ENCODE peak calls at places on chromosomes 16 and 17, in ten cellular contexts. One of them, this sample, is unnamed.

GRCh38 chr16:49049191-49049590 is 232.4 kb downstream of the CBLN1 start:
- DNase-seq in GOT3: no peak
- DNase-seq in heart left ventricle: no peak
- DNase-seq in A549: no peak
- DNase-seq in activated naive CD4-positive, alpha-beta T cell: no peak
- DNase-seq in RPMI8226: no peak
- DNase-seq in GM12865: no peak
- DNase-seq in activated gamma-delta T cell: no peak
- DNase-seq in kidney epithelial cell: no peak
- DNase-seq in effector CD4-positive, alpha-beta T cell: no peak
- DNase-seq in this sample: no peak

GRCh38 chr17:45092932-45093430 is 31.9 kb downstream of the NMT1 start:
- DNase-seq in A549: peak; percentile 99
- DNase-seq in effector CD4-positive, alpha-beta T cell: no peak
- DNase-seq in GM12865: no peak
- DNase-seq in activated gamma-delta T cell: no peak
- DNase-seq in heart left ventricle: peak; percentile 81
- DNase-seq in kidney epithelial cell: peak; percentile 97
- DNase-seq in activated naive CD4-positive, alpha-beta T cell: no peak
- DNase-seq in GOT3: peak; percentile 69
- DNase-seq in RPMI8226: no peak
- DNase-seq in this sample: peak; percentile 25

GRCh38 chr17:41689497-41690299 is 1.0 kb downstream of the EIF1 start:
- DNase-seq in kidney epithelial cell: no peak
- DNase-seq in activated naive CD4-positive, alpha-beta T cell: no peak
- DNase-seq in RPMI8226: peak; percentile 76
- DNase-seq in A549: no peak
- DNase-seq in GM12865: peak; percentile 81
- DNase-seq in activated gamma-delta T cell: no peak
- DNase-seq in GOT3: no peak
- DNase-seq in heart left ventricle: no peak
- DNase-seq in effector CD4-positive, alpha-beta T cell: peak; percentile 43
- DNase-seq in this sample: peak; percentile 55

GRCh38 chr16:31513126-31513525 is 4.9 kb upstream of the RUSF1 start:
- DNase-seq in activated gamma-delta T cell: no peak
- DNase-seq in RPMI8226: peak; percentile 57
- DNase-seq in GOT3: no peak
- DNase-seq in GM12865: no peak
- DNase-seq in activated naive CD4-positive, alpha-beta T cell: no peak
- DNase-seq in A549: no peak
- DNase-seq in heart left ventricle: no peak
- DNase-seq in effector CD4-positive, alpha-beta T cell: no peak
- DNase-seq in kidney epithelial cell: no peak
- DNase-seq in this sample: no peak

GRCh38 chr16:64403352-64403751 is 718.5 kb downstream of the CDH11 start:
- DNase-seq in activated gamma-delta T cell: no peak
- DNase-seq in activated naive CD4-positive, alpha-beta T cell: no peak
- DNase-seq in GM12865: no peak
- DNase-seq in GOT3: no peak
- DNase-seq in effector CD4-positive, alpha-beta T cell: no peak
- DNase-seq in kidney epithelial cell: no peak
- DNase-seq in heart left ventricle: no peak
- DNase-seq in A549: no peak
- DNase-seq in RPMI8226: no peak
- DNase-seq in this sample: no peak

GRCh38 chr17:81422776-81423697 is 27.8 kb downstream of the BAHCC1 start:
- DNase-seq in A549: peak; percentile 90
- DNase-seq in GM12865: no peak
- DNase-seq in activated gamma-delta T cell: no peak
- DNase-seq in effector CD4-positive, alpha-beta T cell: no peak
- DNase-seq in RPMI8226: no peak
- DNase-seq in heart left ventricle: peak; percentile 85
- DNase-seq in kidney epithelial cell: peak; percentile 78
- DNase-seq in activated naive CD4-positive, alpha-beta T cell: no peak
- DNase-seq in GOT3: peak; percentile 69
- DNase-seq in this sample: peak; percentile 61

GRCh38 chr16:4101421-4102275 is 14.6 kb downstream of the ADCY9 start:
- DNase-seq in activated gamma-delta T cell: no peak
- DNase-seq in GM12865: no peak
- DNase-seq in GOT3: no peak
- DNase-seq in RPMI8226: no peak
- DNase-seq in kidney epithelial cell: no peak
- DNase-seq in heart left ventricle: no peak
- DNase-seq in effector CD4-positive, alpha-beta T cell: no peak
- DNase-seq in activated naive CD4-positive, alpha-beta T cell: no peak
- DNase-seq in A549: no peak
- DNase-seq in this sample: no peak

GRCh38 chr16:70688266-70688742 is 2.5 kb upstream of the MTSS2 start:
- DNase-seq in activated gamma-delta T cell: no peak
- DNase-seq in GOT3: no peak
- DNase-seq in A549: no peak
- DNase-seq in GM12865: no peak
- DNase-seq in effector CD4-positive, alpha-beta T cell: no peak
- DNase-seq in heart left ventricle: peak; percentile 84
- DNase-seq in activated naive CD4-positive, alpha-beta T cell: no peak
- DNase-seq in RPMI8226: no peak
- DNase-seq in kidney epithelial cell: no peak
- DNase-seq in this sample: no peak

GRCh38 chr16:67163903-67164558 is 514 bp upstream of the HSF4 start:
- DNase-seq in effector CD4-positive, alpha-beta T cell: no peak
- DNase-seq in heart left ventricle: peak; percentile 69
- DNase-seq in activated naive CD4-positive, alpha-beta T cell: no peak
- DNase-seq in RPMI8226: no peak
- DNase-seq in GM12865: no peak
- DNase-seq in GOT3: no peak
- DNase-seq in activated gamma-delta T cell: no peak
- DNase-seq in kidney epithelial cell: no peak
- DNase-seq in A549: no peak
- DNase-seq in this sample: no peak

GRCh38 chr16:48829911-48830310 is 219.9 kb upstream of the N4BP1 start:
- DNase-seq in A549: no peak
- DNase-seq in GOT3: no peak
- DNase-seq in GM12865: no peak
- DNase-seq in heart left ventricle: no peak
- DNase-seq in activated gamma-delta T cell: no peak
- DNase-seq in RPMI8226: no peak
- DNase-seq in activated naive CD4-positive, alpha-beta T cell: no peak
- DNase-seq in effector CD4-positive, alpha-beta T cell: no peak
- DNase-seq in kidney epithelial cell: no peak
- DNase-seq in this sample: no peak

GRCh38 chr16:87930456-87930855 is 5.9 kb downstream of the CA5A start:
- DNase-seq in effector CD4-positive, alpha-beta T cell: no peak
- DNase-seq in kidney epithelial cell: no peak
- DNase-seq in GM12865: no peak
- DNase-seq in activated naive CD4-positive, alpha-beta T cell: no peak
- DNase-seq in heart left ventricle: no peak
- DNase-seq in A549: no peak
- DNase-seq in GOT3: no peak
- DNase-seq in activated gamma-delta T cell: no peak
- DNase-seq in RPMI8226: no peak
- DNase-seq in this sample: no peak

GRCh38 chr16:66197668-66198278 is 168.7 kb upstream of the CDH5 start:
- DNase-seq in RPMI8226: no peak
- DNase-seq in heart left ventricle: no peak
- DNase-seq in A549: no peak
- DNase-seq in activated naive CD4-positive, alpha-beta T cell: no peak
- DNase-seq in effector CD4-positive, alpha-beta T cell: no peak
- DNase-seq in activated gamma-delta T cell: no peak
- DNase-seq in GOT3: no peak
- DNase-seq in kidney epithelial cell: no peak
- DNase-seq in GM12865: no peak
- DNase-seq in this sample: no peak

GRCh38 chr17:51251010-51251409 is 8.8 kb downstream of the MBTD1 start:
- DNase-seq in heart left ventricle: no peak
- DNase-seq in RPMI8226: no peak
- DNase-seq in activated naive CD4-positive, alpha-beta T cell: no peak
- DNase-seq in GOT3: no peak
- DNase-seq in effector CD4-positive, alpha-beta T cell: no peak
- DNase-seq in GM12865: no peak
- DNase-seq in A549: no peak
- DNase-seq in activated gamma-delta T cell: no peak
- DNase-seq in kidney epithelial cell: no peak
- DNase-seq in this sample: no peak

GRCh38 chr17:65183736-65184135 is 46.6 kb downstream of the RGS9 start:
- DNase-seq in activated naive CD4-positive, alpha-beta T cell: no peak
- DNase-seq in heart left ventricle: no peak
- DNase-seq in A549: peak; percentile 35
- DNase-seq in GOT3: no peak
- DNase-seq in GM12865: no peak
- DNase-seq in activated gamma-delta T cell: no peak
- DNase-seq in RPMI8226: no peak
- DNase-seq in kidney epithelial cell: peak; percentile 60
- DNase-seq in effector CD4-positive, alpha-beta T cell: no peak
- DNase-seq in this sample: no peak

GRCh38 chr16:67546761-67547422 is 15.4 kb upstream of the CTCF start:
- DNase-seq in kidney epithelial cell: no peak
- DNase-seq in activated naive CD4-positive, alpha-beta T cell: peak; percentile 61
- DNase-seq in RPMI8226: peak; percentile 86
- DNase-seq in heart left ventricle: peak; percentile 84
- DNase-seq in activated gamma-delta T cell: no peak
- DNase-seq in A549: peak; percentile 85
- DNase-seq in effector CD4-positive, alpha-beta T cell: peak; percentile 71
- DNase-seq in GM12865: peak; percentile 84
- DNase-seq in GOT3: no peak
- DNase-seq in this sample: peak; percentile 53

GRCh38 chr16:77951788-77952187 is 70.6 kb upstream of the CLEC3A start:
- DNase-seq in GOT3: no peak
- DNase-seq in effector CD4-positive, alpha-beta T cell: no peak
- DNase-seq in A549: peak; percentile 28
- DNase-seq in GM12865: peak; percentile 69
- DNase-seq in heart left ventricle: no peak
- DNase-seq in activated gamma-delta T cell: no peak
- DNase-seq in kidney epithelial cell: no peak
- DNase-seq in activated naive CD4-positive, alpha-beta T cell: no peak
- DNase-seq in RPMI8226: peak; percentile 57
- DNase-seq in this sample: peak; percentile 27

GRCh38 chr17:44829558-44830358 is at the start of gene GJC1:
- DNase-seq in A549: peak; percentile 49
- DNase-seq in effector CD4-positive, alpha-beta T cell: no peak
- DNase-seq in kidney epithelial cell: no peak
- DNase-seq in activated naive CD4-positive, alpha-beta T cell: no peak
- DNase-seq in RPMI8226: no peak
- DNase-seq in heart left ventricle: peak; percentile 77
- DNase-seq in GM12865: peak; percentile 32
- DNase-seq in activated gamma-delta T cell: no peak
- DNase-seq in GOT3: no peak
- DNase-seq in this sample: no peak

GRCh38 chr16:11597737-11598136 is 11.0 kb upstream of the LITAF start:
- DNase-seq in RPMI8226: no peak
- DNase-seq in effector CD4-positive, alpha-beta T cell: no peak
- DNase-seq in heart left ventricle: no peak
- DNase-seq in activated gamma-delta T cell: no peak
- DNase-seq in A549: no peak
- DNase-seq in GOT3: no peak
- DNase-seq in activated naive CD4-positive, alpha-beta T cell: no peak
- DNase-seq in GM12865: no peak
- DNase-seq in kidney epithelial cell: no peak
- DNase-seq in this sample: no peak

GRCh38 chr16:48526058-48526957 is 83.7 kb downstream of the N4BP1 start:
- DNase-seq in GM12865: peak; percentile 73
- DNase-seq in effector CD4-positive, alpha-beta T cell: no peak
- DNase-seq in kidney epithelial cell: no peak
- DNase-seq in RPMI8226: peak; percentile 77
- DNase-seq in activated naive CD4-positive, alpha-beta T cell: no peak
- DNase-seq in A549: peak; percentile 44
- DNase-seq in heart left ventricle: no peak
- DNase-seq in GOT3: no peak
- DNase-seq in activated gamma-delta T cell: no peak
- DNase-seq in this sample: peak; percentile 77

GRCh38 chr17:41957869-41958231 is 8.7 kb upstream of the CNP start:
- DNase-seq in activated naive CD4-positive, alpha-beta T cell: no peak
- DNase-seq in RPMI8226: no peak
- DNase-seq in GM12865: no peak
- DNase-seq in heart left ventricle: no peak
- DNase-seq in activated gamma-delta T cell: no peak
- DNase-seq in A549: no peak
- DNase-seq in kidney epithelial cell: no peak
- DNase-seq in effector CD4-positive, alpha-beta T cell: no peak
- DNase-seq in GOT3: no peak
- DNase-seq in this sample: no peak

GRCh38 chr16:84735846-84736586 is 36.2 kb downstream of the USP10 start:
- DNase-seq in activated gamma-delta T cell: no peak
- DNase-seq in effector CD4-positive, alpha-beta T cell: no peak
- DNase-seq in GM12865: no peak
- DNase-seq in RPMI8226: no peak
- DNase-seq in A549: no peak
- DNase-seq in GOT3: no peak
- DNase-seq in activated naive CD4-positive, alpha-beta T cell: no peak
- DNase-seq in kidney epithelial cell: no peak
- DNase-seq in heart left ventricle: peak; percentile 46
- DNase-seq in this sample: peak; percentile 69

GRCh38 chr17:72947475-72947874 is 145.0 kb downstream of the SLC39A11 start:
- DNase-seq in kidney epithelial cell: no peak
- DNase-seq in RPMI8226: no peak
- DNase-seq in A549: no peak
- DNase-seq in activated naive CD4-positive, alpha-beta T cell: no peak
- DNase-seq in GM12865: no peak
- DNase-seq in activated gamma-delta T cell: no peak
- DNase-seq in effector CD4-positive, alpha-beta T cell: no peak
- DNase-seq in heart left ventricle: no peak
- DNase-seq in GOT3: no peak
- DNase-seq in this sample: no peak

GRCh38 chr16:1961651-1962067 is 2.3 kb downstream of the NDUFB10 start:
- DNase-seq in activated gamma-delta T cell: no peak
- DNase-seq in heart left ventricle: no peak
- DNase-seq in kidney epithelial cell: no peak
- DNase-seq in A549: no peak
- DNase-seq in RPMI8226: no peak
- DNase-seq in GM12865: peak; percentile 54
- DNase-seq in GOT3: no peak
- DNase-seq in effector CD4-positive, alpha-beta T cell: no peak
- DNase-seq in activated naive CD4-positive, alpha-beta T cell: no peak
- DNase-seq in this sample: peak; percentile 34

GRCh38 chr16:97822-98221 is 19.8 kb downstream of the MPG start:
- DNase-seq in GM12865: no peak
- DNase-seq in GOT3: no peak
- DNase-seq in RPMI8226: no peak
- DNase-seq in activated gamma-delta T cell: no peak
- DNase-seq in effector CD4-positive, alpha-beta T cell: no peak
- DNase-seq in kidney epithelial cell: no peak
- DNase-seq in heart left ventricle: no peak
- DNase-seq in A549: no peak
- DNase-seq in activated naive CD4-positive, alpha-beta T cell: no peak
- DNase-seq in this sample: no peak

GRCh38 chr16:89489040-89489721 is 1.2 kb downstream of the ANKRD11 start:
- DNase-seq in RPMI8226: peak; percentile 89
- DNase-seq in activated gamma-delta T cell: peak; percentile 75
- DNase-seq in A549: peak; percentile 73
- DNase-seq in GM12865: peak; percentile 95
- DNase-seq in heart left ventricle: peak; percentile 88
- DNase-seq in GOT3: peak; percentile 35
- DNase-seq in effector CD4-positive, alpha-beta T cell: peak; percentile 72
- DNase-seq in kidney epithelial cell: peak; percentile 80
- DNase-seq in activated naive CD4-positive, alpha-beta T cell: peak; percentile 47
- DNase-seq in this sample: peak; percentile 83

GRCh38 chr17:10210151-10210574 is 11.8 kb upstream of the GAS7 start:
- DNase-seq in heart left ventricle: no peak
- DNase-seq in activated gamma-delta T cell: no peak
- DNase-seq in GOT3: no peak
- DNase-seq in GM12865: no peak
- DNase-seq in kidney epithelial cell: peak; percentile 21
- DNase-seq in effector CD4-positive, alpha-beta T cell: no peak
- DNase-seq in A549: no peak
- DNase-seq in activated naive CD4-positive, alpha-beta T cell: no peak
- DNase-seq in RPMI8226: no peak
- DNase-seq in this sample: peak; percentile 79

GRCh38 chr17:4597975-4598374 is 13.6 kb downstream of the SMTNL2 start:
- DNase-seq in effector CD4-positive, alpha-beta T cell: no peak
- DNase-seq in kidney epithelial cell: no peak
- DNase-seq in heart left ventricle: peak; percentile 69
- DNase-seq in activated gamma-delta T cell: no peak
- DNase-seq in GOT3: no peak
- DNase-seq in RPMI8226: no peak
- DNase-seq in A549: no peak
- DNase-seq in GM12865: no peak
- DNase-seq in activated naive CD4-positive, alpha-beta T cell: no peak
- DNase-seq in this sample: no peak

GRCh38 chr17:60525347-60525623 is 757 bp downstream of the APPBP2 start:
- DNase-seq in kidney epithelial cell: no peak
- DNase-seq in heart left ventricle: no peak
- DNase-seq in RPMI8226: no peak
- DNase-seq in activated gamma-delta T cell: no peak
- DNase-seq in A549: no peak
- DNase-seq in activated naive CD4-positive, alpha-beta T cell: no peak
- DNase-seq in effector CD4-positive, alpha-beta T cell: no peak
- DNase-seq in GOT3: no peak
- DNase-seq in GM12865: no peak
- DNase-seq in this sample: no peak

This sample was measured in LoVo.